ENCODE peak calls at places on chromosomes 16 and 17, in five cellular contexts. P is PC-3, N is OCI-LY7, J is GM23248, Z is neural progenitor cell. X is an unnamed sample.

GRCh38 chr16:972316-973002 is 1.7 kb upstream of the LMF1 start:
- DNase-seq in P (no peak), N (no peak), J (no peak), Z (peak), X (no peak)

GRCh38 chr16:11551842-11552241 is 34.9 kb downstream of the LITAF start:
- DNase-seq in P (no peak), J (no peak), Z (no peak), N (no peak), X (no peak)

GRCh38 chr17:6969323-6969726 is 26.5 kb upstream of the ALOX12 start:
- DNase-seq in Z (no peak), P (peak), J (peak), N (no peak), X (no peak)

GRCh38 chr16:81005644-81006471 is 827 bp downstream of the CMC2 start:
- DNase-seq in Z (peak), J (peak), P (peak), N (no peak), X (peak)

GRCh38 chr17:17107281-17107680 is 65.0 kb downstream of the MPRIP start:
- DNase-seq in N (no peak), P (no peak), J (no peak), Z (no peak), X (no peak)

GRCh38 chr16:49183911-49184310 is 97.7 kb downstream of the CBLN1 start:
- DNase-seq in J (peak), P (peak), N (peak), Z (peak), X (peak)

GRCh38 chr17:71631483-71631882 is 489.3 kb upstream of the SOX9 start:
- DNase-seq in N (no peak), J (peak), P (peak), Z (no peak), X (peak)

GRCh38 chr17:74862108-74862901 is 2.6 kb upstream of the GRIN2C start:
- DNase-seq in N (peak), J (peak), P (peak), Z (peak), X (no peak)

GRCh38 chr17:45429338-45430005 is 3.2 kb downstream of the ARHGAP27 start:
- DNase-seq in J (peak), Z (peak), P (no peak), N (no peak), X (no peak)

GRCh38 chr17:3683054-3683511 is 12.9 kb downstream of the P2RX5 start:
- DNase-seq in P (peak), N (peak), Z (peak), J (peak), X (peak)

GRCh38 chr17:80219013-80219776 is 938 bp downstream of the SGSH start:
- DNase-seq in Z (no peak), J (peak), N (peak), P (peak), X (peak)

GRCh38 chr16:35713762-35714650 is 2254.6 kb downstream of the TP53TG3F start:
- DNase-seq in N (no peak), Z (no peak), P (no peak), J (no peak), X (no peak)

GRCh38 chr17:42928714-42929496 is 28.3 kb downstream of the G6PC1 start:
- DNase-seq in P (peak), N (peak), Z (peak), J (peak), X (peak)

GRCh38 chr16:8632675-8633182 is 11.2 kb downstream of the METTL22 start:
- DNase-seq in Z (no peak), J (no peak), N (no peak), P (no peak), X (no peak)

GRCh38 chr17:57612202-57613071 is 132.7 kb downstream of the CCDC182 start:
- DNase-seq in Z (peak), J (no peak), P (no peak), N (peak), X (no peak)

GRCh38 chr16:12507366-12507765 is 296.3 kb downstream of the CPPED1 start:
- DNase-seq in J (peak), Z (no peak), P (no peak), N (no peak), X (no peak)

GRCh38 chr17:31190351-31190750 is 95.6 kb downstream of the NF1 start:
- DNase-seq in J (peak), P (no peak), N (no peak), Z (no peak), X (no peak)

GRCh38 chr17:64173646-64174045 is 43.7 kb upstream of the ERN1 start:
- DNase-seq in P (no peak), Z (no peak), N (no peak), J (no peak), X (no peak)

GRCh38 chr17:38605230-38605851 is 411 bp downstream of the SRCIN1 start:
- DNase-seq in N (no peak), Z (peak), P (no peak), J (no peak), X (no peak)

GRCh38 chr17:49076575-49077384 is 55.8 kb upstream of the B4GALNT2 start:
- DNase-seq in P (peak), Z (no peak), N (no peak), J (peak), X (no peak)

GRCh38 chr17:16444258-16444886 is 29.0 kb downstream of the TRPV2 start:
- DNase-seq in J (no peak), Z (no peak), P (peak), N (no peak), X (no peak)

GRCh38 chr17:40726919-40727318 is 23.4 kb upstream of the KRT24 start:
- DNase-seq in J (peak), P (peak), N (peak), Z (peak), X (peak)

GRCh38 chr17:59791603-59792457 is 84.4 kb downstream of the VMP1 start:
- DNase-seq in J (peak), P (no peak), Z (no peak), N (no peak), X (no peak)

GRCh38 chr17:82891911-82892310 is 52.1 kb upstream of the ZNF750 start:
- DNase-seq in J (no peak), N (no peak), P (no peak), Z (no peak), X (no peak)

GRCh38 chr17:2050246-2050866 is 4.5 kb upstream of the HIC1 start:
- DNase-seq in P (peak), J (peak), N (peak), Z (peak), X (peak)

GRCh38 chr17:321386-321941 is 31.1 kb downstream of the RPH3AL start:
- DNase-seq in J (no peak), N (no peak), Z (no peak), P (no peak), X (no peak)

GRCh38 chr17:38418693-38419507 is 9.4 kb upstream of the ARHGAP23 start:
- DNase-seq in N (peak), Z (peak), P (no peak), J (peak), X (no peak)

GRCh38 chr16:68704232-68704867 is 32.7 kb upstream of the CDH1 start:
- DNase-seq in N (peak), J (peak), P (peak), Z (peak), X (peak)

GRCh38 chr16:68713430-68713829 is 23.7 kb upstream of the CDH1 start:
- DNase-seq in J (no peak), N (no peak), Z (no peak), P (no peak), X (no peak)

GRCh38 chr16:68711421-68712139 is 25.5 kb upstream of the CDH1 start:
- DNase-seq in P (no peak), N (no peak), Z (no peak), J (no peak), X (no peak)

DNA sequence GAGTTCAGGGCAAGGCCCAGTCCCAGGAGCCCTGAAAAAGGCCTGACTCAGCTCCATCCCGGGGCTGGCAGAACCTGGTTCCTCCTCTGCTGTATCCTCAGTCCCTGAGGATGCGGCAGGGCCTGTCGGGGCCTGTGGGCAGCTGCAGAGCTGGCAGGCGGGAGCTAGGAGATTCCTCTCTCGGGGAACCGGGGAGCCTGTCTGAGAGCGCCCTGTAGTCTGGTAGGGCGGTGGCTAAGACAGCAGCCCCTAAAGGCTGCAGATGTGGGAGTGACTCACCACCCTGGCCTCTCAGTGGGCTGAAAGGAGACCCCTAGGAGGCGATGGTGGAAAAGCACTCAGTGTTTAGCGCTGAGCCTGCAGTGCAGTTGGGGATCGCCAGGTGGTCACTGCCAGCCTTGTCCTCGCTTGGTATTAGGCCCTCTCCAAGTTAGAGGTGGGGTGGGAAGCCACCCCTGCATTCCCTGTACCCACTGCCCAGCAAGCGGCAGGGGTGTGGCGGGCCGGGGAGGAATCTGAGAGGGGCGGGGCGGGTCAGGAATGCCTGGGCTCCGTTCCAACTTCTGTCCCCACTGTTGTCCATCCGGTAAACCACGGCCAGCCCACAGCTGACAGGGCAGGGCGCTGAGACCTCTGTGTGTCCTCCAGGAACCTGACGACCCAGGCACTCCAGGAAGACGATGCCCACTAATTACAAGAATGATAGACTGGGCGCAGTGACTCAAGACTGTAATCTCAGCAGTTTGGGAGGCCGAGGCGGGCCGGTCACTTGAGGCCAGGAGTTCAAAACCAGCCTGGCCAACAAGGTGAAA is 29.5 kb upstream of the CDH1 start:
- DNase-seq in J (no peak), P (peak), N (no peak), Z (peak), X (peak)
- H2AFZ ChIP-seq in J (no peak), P (peak), N (no peak), Z (peak), X (no peak)

DNA sequence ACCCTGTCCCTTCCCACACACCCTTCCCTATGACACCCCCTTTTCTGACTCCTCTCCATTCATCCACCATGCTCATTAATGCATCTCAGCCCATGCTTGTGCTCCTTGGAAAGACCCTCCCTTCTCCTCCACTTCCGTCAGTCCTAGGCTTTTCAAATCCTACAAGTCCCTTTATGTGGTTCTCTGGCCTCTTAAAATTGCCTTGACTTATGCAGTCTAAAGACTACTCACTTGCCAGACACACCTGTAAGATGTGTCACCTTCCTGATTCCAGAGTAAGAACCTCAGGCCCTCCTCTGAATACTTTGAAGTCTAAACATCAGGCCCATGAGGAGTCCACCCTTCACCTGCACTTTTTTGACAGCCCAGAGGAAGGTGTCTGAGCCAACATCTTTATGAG is 127.9 kb upstream of the CACNG5 start:
- DNase-seq in J (no peak), Z (no peak), P (no peak), N (no peak), X (no peak)
- TF ChIP-seq EZH2phosphoT487 in J (no peak), Z (no peak), P (no peak), N (no peak), X (no peak)

GRCh38 chr17:81345211-81346089 is 49.8 kb upstream of the BAHCC1 start:
- DNase-seq in Z (peak), N (peak), P (peak), J (peak), X (no peak)
- H2AFZ ChIP-seq in Z (no peak), N (peak), P (no peak), J (peak), X (no peak)

DNA sequence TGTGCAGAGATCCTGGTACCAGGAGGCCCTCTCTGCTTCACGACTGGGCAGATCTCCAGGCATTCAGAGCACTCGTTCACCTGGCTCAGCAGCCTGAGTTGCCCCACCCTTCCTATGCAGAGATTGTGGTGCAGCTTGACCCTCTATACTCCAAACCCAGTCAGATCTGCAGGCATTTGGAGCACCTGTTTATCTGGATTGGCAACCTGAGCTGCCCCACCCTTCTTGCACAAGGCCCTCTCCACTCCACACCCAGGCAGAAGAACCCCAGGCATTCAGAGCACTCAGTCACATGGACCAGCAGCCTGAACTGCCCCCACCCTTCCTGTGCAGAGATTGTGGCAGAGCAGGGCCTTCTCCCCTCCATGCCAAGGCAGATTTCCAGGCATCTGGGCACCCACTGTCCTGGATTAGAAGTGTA is 88.4 kb upstream of the CDH5 start:
- DNase-seq in Z (no peak), P (peak), J (no peak), N (no peak), X (no peak)
- TF ChIP-seq EZH2phosphoT487 in Z (no peak), P (no peak), J (no peak), N (no peak), X (no peak)

GRCh38 chr17:18962494-18962815 is 10.5 kb downstream of the SLC5A10 start:
- DNase-seq in J (no peak), Z (no peak), P (no peak), N (no peak), X (no peak)

GRCh38 chr17:18961634-18962493 is 9.9 kb downstream of the SLC5A10 start:
- DNase-seq in Z (no peak), N (no peak), P (no peak), J (peak), X (no peak)

GRCh38 chr17:18959845-18960240 is 7.9 kb downstream of the SLC5A10 start:
- DNase-seq in N (no peak), J (no peak), Z (no peak), P (no peak), X (no peak)

GRCh38 chr17:18960241-18960665 is 8.3 kb downstream of the SLC5A10 start:
- DNase-seq in P (no peak), Z (no peak), J (no peak), N (no peak), X (no peak)

GRCh38 chr17:18960803-18961511 is 9.0 kb downstream of the SLC5A10 start:
- DNase-seq in Z (peak), J (peak), P (peak), N (peak), X (no peak)
- H2AFZ ChIP-seq in Z (peak), J (no peak), P (no peak), N (peak), X (no peak)

GRCh38 chr16:85225721-85226120 is 113.4 kb upstream of the CIBAR2 start:
- DNase-seq in J (no peak), P (no peak), Z (no peak), N (no peak), X (no peak)
- TF ChIP-seq EZH2phosphoT487 in J (no peak), P (no peak), Z (no peak), N (no peak), X (no peak)

DNA sequence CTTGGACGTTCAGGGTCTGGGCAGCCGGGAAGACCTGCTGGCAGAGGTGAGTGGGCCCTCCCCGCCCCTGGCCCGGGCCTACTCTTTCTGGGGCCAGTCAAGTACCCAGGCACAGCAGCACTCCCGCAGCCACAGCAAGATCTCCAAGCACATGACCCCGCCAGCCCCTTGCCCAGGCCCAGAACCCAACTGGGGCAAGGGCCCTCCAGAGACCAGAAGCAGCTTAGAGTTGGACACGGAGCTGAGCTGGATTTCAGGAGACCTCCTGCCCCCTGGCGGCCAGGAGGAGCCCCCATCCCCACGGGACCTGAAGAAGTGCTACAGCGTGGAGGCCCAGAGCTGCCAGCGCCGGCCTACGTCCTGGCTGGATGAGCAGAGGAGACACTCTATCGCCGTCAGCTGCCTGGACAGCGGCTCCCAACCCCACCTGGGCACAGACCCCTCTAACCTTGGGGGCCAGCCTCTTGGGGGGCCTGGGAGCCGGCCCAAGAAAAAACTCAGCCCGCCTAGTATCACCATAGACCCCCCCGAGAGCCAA is 8.6 kb upstream of the ABCC3 start:
- DNase-seq in P (peak), Z (peak), J (peak), N (peak), X (peak)
- H2AFZ ChIP-seq in P (no peak), Z (no peak), J (peak), N (no peak), X (no peak)

DNA sequence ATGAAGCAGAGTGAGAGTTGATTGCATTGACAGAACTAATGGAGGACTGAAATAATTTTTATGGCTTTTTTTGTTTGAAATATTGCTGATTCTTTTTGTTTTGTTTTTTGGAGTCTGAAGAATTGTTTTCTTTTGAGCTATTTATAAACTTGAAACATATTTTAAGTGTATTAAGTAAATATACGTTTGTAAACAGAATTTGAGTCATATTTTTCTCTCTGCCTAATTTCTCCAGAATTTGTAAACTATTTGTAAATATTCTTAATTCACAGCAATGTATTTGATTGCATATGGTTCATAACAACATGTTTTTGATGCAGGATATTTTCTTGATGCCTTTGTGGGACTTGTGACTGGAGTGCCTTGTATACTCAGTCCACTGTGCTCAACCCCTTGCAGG is 50.7 kb downstream of the SLFN11 start:
- DNase-seq in J (no peak), N (no peak), Z (no peak), P (no peak), X (no peak)
- TF ChIP-seq EZH2phosphoT487 in J (no peak), N (no peak), Z (no peak), P (no peak), X (no peak)

GRCh38 chr16:28326881-28327610 is 34.7 kb downstream of the SBK1 start:
- DNase-seq in J (peak), N (peak), P (peak), Z (peak), X (peak)
- H2AFZ ChIP-seq in J (no peak), N (peak), P (no peak), Z (no peak), X (peak)